ENCODE peak calls at places on chromosomes 3 and 15, in ten cellular contexts. S, X, C, P, J, E, Y, G, R and L are unnamed samples.

GRCh38 chr15:69543681-69544080 is 91.1 kb downstream of the RPLP1 start:
- DNase-seq in Y (no peak), R (no peak), G (no peak), S (no peak), E (no peak), P (no peak), C (no peak), X (no peak), J (no peak), L (no peak)

GRCh38 chr15:73176579-73176978 is 124.3 kb downstream of the NEO1 start:
- DNase-seq in E (no peak), X (no peak), J (no peak), G (no peak), S (no peak), R (no peak), C (peak; percentile 39), Y (no peak), P (no peak), L (no peak)

GRCh38 chr3:5426094-5426883 is 238.8 kb downstream of the EDEM1 start:
- DNase-seq in C (peak; percentile 22), R (peak; percentile 64), J (peak; percentile 57), G (peak; percentile 33), E (peak; percentile 75), S (peak; percentile 75), X (peak; percentile 82), P (peak; percentile 77), Y (peak; percentile 93), L (peak; percentile 38)

GRCh38 chr3:149388001-149388435 is 10.6 kb upstream of the TM4SF1 start:
- DNase-seq in S (no peak), X (no peak), E (no peak), Y (no peak), G (no peak), R (no peak), C (peak; percentile 99), P (no peak), J (no peak), L (no peak)

GRCh38 chr15:88440021-88440420 is 27.2 kb downstream of the MRPL46 start:
- DNase-seq in E (no peak), C (peak; percentile 78), R (no peak), G (no peak), P (no peak), J (no peak), X (no peak), Y (peak; percentile 42), S (no peak), L (peak; percentile 13)

GRCh38 chr15:80559761-80560160 is 135.3 kb upstream of the ABHD17C start:
- DNase-seq in Y (peak; percentile 88), G (no peak), R (no peak), J (no peak), P (no peak), X (no peak), E (no peak), S (no peak), C (no peak), L (no peak)

GRCh38 chr15:39506146-39506545 is 74.7 kb upstream of the THBS1 start:
- DNase-seq in J (no peak), R (no peak), X (no peak), S (no peak), P (no peak), E (no peak), Y (no peak), C (peak; percentile 61), G (no peak), L (no peak)

GRCh38 chr3:124158174-124158812 is 166.4 kb upstream of the ROPN1 start:
- DNase-seq in R (no peak), X (no peak), J (no peak), Y (no peak), P (no peak), C (no peak), E (no peak), S (no peak), G (no peak), L (no peak)

GRCh38 chr3:5731100-5731499 is 543.6 kb downstream of the EDEM1 start:
- DNase-seq in J (no peak), X (no peak), E (no peak), C (no peak), G (no peak), S (no peak), R (no peak), P (no peak), Y (no peak), L (no peak)

GRCh38 chr3:17850448-17850847 is 108.0 kb upstream of the TBC1D5 start:
- DNase-seq in R (no peak), J (no peak), P (no peak), G (no peak), X (no peak), S (no peak), C (no peak), Y (no peak), E (no peak), L (no peak)

GRCh38 chr3:194686816-194687637 is 1.3 kb downstream of the FAM43A start:
- DNase-seq in S (no peak), E (no peak), X (no peak), R (no peak), C (peak; percentile 58), Y (no peak), J (peak; percentile 65), G (peak; percentile 34), P (peak; percentile 81), L (no peak)

GRCh38 chr3:194685050-194685722 is 497 bp upstream of the FAM43A start:
- DNase-seq in J (no peak), P (no peak), C (no peak), R (no peak), G (no peak), X (no peak), S (no peak), E (no peak), Y (no peak), L (peak; percentile 40)

GRCh38 chr3:194687638-194688206 is 2.0 kb downstream of the FAM43A start:
- DNase-seq in J (peak; percentile 84), C (peak; percentile 51), P (peak; percentile 86), X (peak; percentile 80), S (no peak), R (no peak), G (peak; percentile 64), E (no peak), Y (no peak), L (no peak)

GRCh38 chr3:194686414-194686815 is 732 bp downstream of the FAM43A start:
- DNase-seq in S (no peak), J (no peak), Y (no peak), R (no peak), C (no peak), E (no peak), X (no peak), G (no peak), P (no peak), L (no peak)

GRCh38 chr3:194685723-194686413 is at the start of gene FAM43A:
- DNase-seq in P (peak; percentile 98), J (peak; percentile 96), X (peak; percentile 90), G (peak; percentile 92), C (peak; percentile 95), Y (peak; percentile 99), R (peak; percentile 92), E (peak; percentile 89), S (peak; percentile 85), L (peak; percentile 99)
- TF ChIP-seq POLR2A in P (peak; percentile 99), J (peak; percentile 98), X (peak; percentile 98), G (peak; percentile 97), C (peak; percentile 99), Y (peak; percentile 85), R (no peak), E (peak; percentile 95), S (peak; percentile 95), L (peak; percentile 100)

GRCh38 chr3:49706456-49707112 is 12.9 kb downstream of the AMIGO3 start:
- DNase-seq in P (no peak), E (no peak), S (no peak), R (no peak), X (no peak), G (no peak), C (no peak), Y (no peak), J (peak; percentile 20), L (no peak)
- TF ChIP-seq POLR2A in P (no peak), E (no peak), S (no peak), R (no peak), X (no peak), G (no peak), C (no peak), Y (no peak), J (no peak), L (no peak)

DNA sequence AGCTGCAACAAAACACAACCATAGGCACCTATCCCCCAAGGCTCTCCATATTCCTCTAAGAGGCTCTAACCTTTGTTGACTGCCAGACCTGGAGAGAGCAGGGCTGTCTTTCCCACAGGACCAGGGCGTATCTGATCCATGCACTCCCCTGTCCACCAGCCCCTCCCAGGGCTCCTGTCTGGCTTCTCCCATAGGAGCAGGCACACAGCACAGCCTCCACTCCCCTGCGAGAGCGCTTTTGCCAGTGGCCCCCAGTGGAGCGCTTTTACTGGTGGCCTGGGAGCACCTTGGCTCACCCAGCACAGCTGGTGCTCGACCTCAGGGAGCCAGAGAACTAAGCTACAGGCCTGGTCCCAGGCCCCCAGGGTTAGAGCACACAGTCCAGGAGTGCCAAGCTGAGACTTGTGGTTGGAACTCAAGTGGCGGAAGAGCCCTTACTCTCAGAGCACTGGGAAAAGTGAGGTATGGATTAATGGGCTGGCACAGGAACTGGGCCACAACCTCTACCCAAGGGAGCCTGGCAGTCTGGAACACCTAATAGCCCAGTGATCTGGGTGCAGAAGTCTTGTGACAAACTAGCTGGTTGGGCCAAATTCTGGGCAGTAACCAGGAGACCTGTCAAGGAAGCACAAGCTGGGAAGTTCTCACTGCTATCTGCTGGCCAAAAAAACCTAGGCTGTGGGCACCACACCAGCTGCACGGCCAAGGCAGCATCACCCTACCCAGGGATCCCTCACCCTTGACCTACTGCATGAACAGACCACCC is 79.6 kb downstream of the PPP2R3A start:
- DNase-seq in E (no peak), S (no peak), C (no peak), Y (no peak), P (no peak), X (no peak), R (no peak), G (no peak), J (no peak), L (no peak)
- TF ChIP-seq POLR2A in E (no peak), S (no peak), C (no peak), Y (no peak), P (no peak), X (no peak), R (no peak), G (no peak), J (no peak), L (no peak)

GRCh38 chr15:24861014-24861690 is 93.6 kb upstream of the SNRPN start:
- DNase-seq in P (no peak), E (no peak), C (peak; percentile 46), S (no peak), R (no peak), G (no peak), Y (no peak), J (no peak), X (no peak), L (no peak)

GRCh38 chr15:24858737-24859601 is 95.8 kb upstream of the SNRPN start:
- DNase-seq in P (no peak), J (no peak), G (no peak), R (no peak), S (no peak), C (peak; percentile 78), E (no peak), X (no peak), Y (no peak), L (no peak)

GRCh38 chr15:24857777-24858176 is 97.0 kb upstream of the SNRPN start:
- DNase-seq in G (no peak), P (no peak), R (no peak), X (no peak), S (no peak), J (no peak), E (no peak), Y (no peak), C (peak; percentile 61), L (no peak)

GRCh38 chr15:24857094-24857437 is 97.7 kb upstream of the SNRPN start:
- DNase-seq in Y (no peak), S (no peak), R (no peak), X (no peak), G (no peak), J (no peak), E (no peak), P (no peak), C (peak; percentile 15), L (no peak)

GRCh38 chr15:24856397-24857093 is 98.2 kb upstream of the SNRPN start:
- DNase-seq in E (no peak), S (no peak), X (no peak), Y (no peak), C (peak; percentile 79), J (peak; percentile 68), G (no peak), R (no peak), P (no peak), L (no peak)
- TF ChIP-seq POLR2A in E (no peak), S (no peak), X (no peak), Y (no peak), C (no peak), J (no peak), G (no peak), R (no peak), P (no peak), L (no peak)